ENCODE peak calls at places on chromosomes 2 and 18, in seven cellular contexts. R, G, I, C, Y, Q and K are unnamed samples.

GRCh38 chr2:215835641-215836040 is 177.7 kb downstream of the MREG start:
- DNase-seq in G (no peak), C (no peak), I (no peak), Q (no peak), R (no peak), Y (no peak), K (no peak)

GRCh38 chr2:15334650-15335326 is 226.3 kb downstream of the NBAS start:
- DNase-seq in C (peak; percentile 82), I (no peak), Y (no peak), R (no peak), Q (no peak), G (no peak), K (no peak)

GRCh38 chr18:34978953-34979608 is 62.1 kb upstream of the MAPRE2 start:
- DNase-seq in I (peak; percentile 68), G (peak; percentile 60), R (peak; percentile 74), Y (peak; percentile 66), C (peak; percentile 97), Q (peak; percentile 82), K (peak; percentile 64)

GRCh38 chr2:98569197-98569793 is 39.0 kb downstream of the COA5 start:
- DNase-seq in Q (no peak), R (peak; percentile 57), Y (peak; percentile 59), G (peak; percentile 28), C (no peak), I (peak; percentile 84), K (no peak)

GRCh38 chr2:157329524-157329923 is 3.9 kb upstream of the ERMN start:
- DNase-seq in Y (no peak), R (peak; percentile 66), I (no peak), C (no peak), Q (no peak), G (no peak), K (no peak)

GRCh38 chr2:18378020-18378653 is 182.3 kb downstream of the RDH14 start:
- DNase-seq in I (no peak), Y (peak; percentile 48), R (no peak), Q (no peak), G (no peak), C (no peak), K (no peak)

GRCh38 chr2:30807249-30807648 is at the start of gene CAPN13:
- DNase-seq in Q (no peak), G (no peak), I (no peak), Y (no peak), C (no peak), R (peak; percentile 79), K (peak; percentile 56)

GRCh38 chr2:239630618-239631286 is 229.9 kb upstream of the HDAC4 start:
- DNase-seq in R (no peak), Q (no peak), Y (peak; percentile 91), G (peak; percentile 69), C (peak; percentile 78), I (no peak), K (no peak)

GRCh38 chr2:8310557-8311455 is 371.1 kb upstream of the ID2 start:
- DNase-seq in C (no peak), Q (no peak), Y (no peak), I (no peak), G (no peak), R (no peak), K (no peak)

GRCh38 chr2:160492401-160493226 is 993 bp downstream of the RBMS1 start:
- DNase-seq in C (peak; percentile 64), G (peak; percentile 80), I (peak; percentile 78), Y (peak; percentile 74), Q (peak; percentile 73), R (peak; percentile 56), K (peak; percentile 66)

GRCh38 chr2:203453858-203454451 is 81.1 kb downstream of the RAPH1 start:
- DNase-seq in Q (no peak), C (peak; percentile 26), G (no peak), I (no peak), R (no peak), Y (peak; percentile 40), K (no peak)

GRCh38 chr18:42514522-42514921 is 559.5 kb downstream of the PIK3C3 start:
- DNase-seq in G (no peak), Y (no peak), R (no peak), I (no peak), C (peak; percentile 84), Q (no peak), K (no peak)

GRCh38 chr2:108385411-108386071 is 7.8 kb downstream of the SULT1C4 start:
- DNase-seq in R (no peak), G (no peak), C (no peak), Q (no peak), Y (no peak), I (no peak), K (no peak)

GRCh38 chr2:194765723-194766122 is 891.3 kb upstream of the SLC39A10 start:
- DNase-seq in Y (no peak), I (no peak), Q (no peak), R (no peak), C (no peak), G (no peak), K (no peak)

GRCh38 chr2:46173030-46173429 is 124.2 kb upstream of the EPAS1 start:
- DNase-seq in R (no peak), Y (no peak), Q (no peak), C (no peak), I (no peak), G (no peak), K (no peak)

GRCh38 chr2:229539628-229540027 is 174.7 kb downstream of the DNER start:
- DNase-seq in G (no peak), Y (peak; percentile 37), R (no peak), I (no peak), Q (no peak), C (peak; percentile 83), K (no peak)

GRCh38 chr2:64606495-64607363 is 47.0 kb downstream of the SERTAD2 start:
- DNase-seq in Q (peak; percentile 97), Y (peak; percentile 73), I (peak; percentile 86), G (peak; percentile 92), C (no peak), R (peak; percentile 88), K (peak; percentile 75)

GRCh38 chr2:48508461-48509124 is 21.4 kb upstream of the STON1 start:
- DNase-seq in R (peak; percentile 25), Q (no peak), Y (no peak), G (peak; percentile 50), C (peak; percentile 84), I (no peak), K (no peak)

GRCh38 chr2:145329976-145330375 is 810.1 kb upstream of the ZEB2 start:
- DNase-seq in Y (no peak), C (no peak), I (no peak), Q (no peak), R (no peak), G (no peak), K (no peak)

GRCh38 chr2:106078091-106078490 is 116.0 kb downstream of the UXS1 start:
- DNase-seq in G (no peak), I (no peak), Y (no peak), R (no peak), C (no peak), Q (no peak), K (no peak)

GRCh38 chr2:14516844-14517243 is 115.7 kb upstream of the LRATD1 start:
- DNase-seq in Q (no peak), R (no peak), Y (no peak), I (no peak), G (no peak), C (peak; percentile 95), K (no peak)

GRCh38 chr2:214987261-214987660 is 151.2 kb downstream of the ABCA12 start:
- DNase-seq in Q (no peak), Y (no peak), C (peak; percentile 10), G (no peak), R (no peak), I (no peak), K (no peak)

GRCh38 chr2:11914455-11914854 is 168.0 kb downstream of the LPIN1 start:
- DNase-seq in Y (no peak), R (no peak), I (no peak), G (no peak), Q (no peak), C (no peak), K (no peak)

GRCh38 chr2:235766206-235766794 is 272.5 kb downstream of the AGAP1 start:
- DNase-seq in C (peak; percentile 56), Q (peak; percentile 79), I (peak; percentile 58), Y (peak; percentile 80), G (peak; percentile 79), R (peak; percentile 73), K (peak; percentile 69)

GRCh38 chr18:75205760-75206109 is 3.2 kb downstream of the PTGR3 start:
- DNase-seq in C (no peak), R (no peak), Q (no peak), G (no peak), I (no peak), Y (no peak), K (no peak)

GRCh38 chr2:204072443-204073324 is 136.1 kb downstream of the ICOS start:
- DNase-seq in Y (peak; percentile 54), I (peak; percentile 61), Q (no peak), G (no peak), R (peak; percentile 44), C (no peak), K (peak; percentile 38)

GRCh38 chr2:70714141-70714905 is 53.7 kb downstream of the ADD2 start:
- DNase-seq in R (no peak), C (no peak), Y (no peak), I (no peak), G (no peak), Q (peak; percentile 48), K (no peak)

GRCh38 chr2:215698566-215698965 is 262.7 kb upstream of the FN1 start:
- DNase-seq in C (peak; percentile 100), I (no peak), Y (no peak), R (no peak), Q (no peak), G (no peak), K (peak; percentile 41)

GRCh38 chr2:9779572-9780264 is 63.6 kb upstream of the TAF1B start:
- DNase-seq in C (no peak), R (no peak), Q (no peak), G (no peak), Y (no peak), I (peak; percentile 60), K (no peak)

GRCh38 chr2:218368150-218368528 is 11.5 kb downstream of the CATIP start:
- DNase-seq in Y (no peak), C (no peak), I (no peak), R (no peak), Q (no peak), G (no peak), K (no peak)
- H3K4me1 ChIP-seq in Y (peaks cover 14% of the 10 kb centered on the region), C (no peaks in the 10 kb centered on the region), I (peaks cover 26% of the 10 kb centered on the region), R (peaks cover 25% of the 10 kb centered on the region), Q (peaks cover 21% of the 10 kb centered on the region), G (no peaks in the 10 kb centered on the region), K (peaks cover 10% of the 10 kb centered on the region)

GRCh38 chr2:75799859-75800258 is 89.1 kb upstream of the GCFC2 start:
- DNase-seq in Q (no peak), C (no peak), Y (no peak), G (no peak), I (no peak), R (no peak), K (no peak)
- H3K4me1 ChIP-seq in Q (no peaks in the 10 kb centered on the region), C (no peaks in the 10 kb centered on the region), Y (no peaks in the 10 kb centered on the region), G (no peaks in the 10 kb centered on the region), I (no peaks in the 10 kb centered on the region), R (no peaks in the 10 kb centered on the region), K (no peaks in the 10 kb centered on the region)

GRCh38 chr2:6011871-6012380 is 319.7 kb downstream of the SOX11 start:
- DNase-seq in I (no peak), Q (no peak), C (no peak), G (no peak), Y (no peak), R (no peak), K (no peak)

GRCh38 chr2:6008186-6008585 is 316.0 kb downstream of the SOX11 start:
- DNase-seq in R (no peak), C (no peak), Y (no peak), Q (no peak), G (no peak), I (no peak), K (no peak)
- H3K4me1 ChIP-seq in R (no peaks in the 10 kb centered on the region), C (no peaks in the 10 kb centered on the region), Y (no peaks in the 10 kb centered on the region), Q (no peaks in the 10 kb centered on the region), G (no peaks in the 10 kb centered on the region), I (no peaks in the 10 kb centered on the region), K (no peaks in the 10 kb centered on the region)

GRCh38 chr2:136164377-136164776 is 46.4 kb upstream of the CXCR4 start:
- DNase-seq in Q (no peak), Y (no peak), R (no peak), I (no peak), C (no peak), G (no peak), K (no peak)
- H3K4me1 ChIP-seq in Q (no peaks in the 10 kb centered on the region), Y (no peaks in the 10 kb centered on the region), R (no peaks in the 10 kb centered on the region), I (peaks cover 14% of the 10 kb centered on the region), C (no peaks in the 10 kb centered on the region), G (no peaks in the 10 kb centered on the region), K (no peaks in the 10 kb centered on the region)